ENCODE peak calls at places on chromosomes 7 and 10, in ten cellular contexts. R is anterior cingulate cortex; N is fibroblast of lung; M is H7; E is fibroblast of mammary gland; K is stimulated activated CD4-positive, alpha-beta T cell treated with anti-CD3 and anti-CD28 coated beads, TNF-alpha, amount 100 ng/mL, for 1 hour; A is LoVo; F is Calu3; P is HEK293T; T is psoas muscle. Y is an unnamed sample.

GRCh38 chr10:89522463-89522862 is 12.9 kb downstream of the SLC16A12 start:
- DNase-seq in F (no peak), K (no peak), E (peak), R (no peak), P (no peak), M (no peak), T (no peak), A (no peak), N (peak), Y (no peak)

GRCh38 chr10:84329986-84330651 is 1.7 kb downstream of the CCSER2 start:
- DNase-seq in P (no peak), K (no peak), F (no peak), N (no peak), R (no peak), M (no peak), E (no peak), A (no peak), T (no peak), Y (no peak)

GRCh38 chr10:101468159-101468558 is 114.2 kb downstream of the BTRC start:
- DNase-seq in E (no peak), F (no peak), M (no peak), P (no peak), R (no peak), N (no peak), T (no peak), K (no peak), A (no peak), Y (no peak)

GRCh38 chr7:98862203-98862602 is 7.6 kb downstream of the TMEM130 start:
- DNase-seq in A (no peak), K (no peak), F (no peak), N (no peak), R (no peak), P (no peak), E (no peak), M (no peak), T (no peak), Y (no peak)

GRCh38 chr10:3689871-3690510 is 95.0 kb downstream of the KLF6 start:
- DNase-seq in M (no peak), K (no peak), N (no peak), A (no peak), R (no peak), P (no peak), E (no peak), F (no peak), T (no peak), Y (no peak)

GRCh38 chr10:56240471-56240870 is 120.6 kb downstream of the ZWINT start:
- DNase-seq in T (no peak), E (no peak), M (no peak), K (no peak), R (no peak), P (no peak), A (no peak), N (no peak), F (no peak), Y (no peak)

GRCh38 chr7:129376076-129376777 is 58.0 kb upstream of the STRIP2 start:
- DNase-seq in E (peak), A (peak), M (peak), P (peak), F (peak), R (no peak), K (no peak), N (peak), T (no peak), Y (no peak)

GRCh38 chr7:2785071-2785500 is 59.0 kb downstream of the GNA12 start:
- DNase-seq in N (peak), F (no peak), T (no peak), M (no peak), E (peak), K (no peak), A (no peak), P (no peak), R (no peak), Y (no peak)

GRCh38 chr10:34815174-34816066 is at the start of gene PARD3:
- DNase-seq in N (peak), P (peak), T (peak), K (no peak), R (peak), A (peak), E (peak), F (peak), M (peak), Y (peak)

GRCh38 chr7:47535704-47536628 is 45.9 kb downstream of the TNS3 start:
- DNase-seq in A (no peak), N (no peak), R (no peak), P (no peak), F (no peak), T (no peak), E (no peak), K (no peak), M (peak), Y (no peak)

GRCh38 chr7:107744345-107744750 is 406 bp downstream of the CBLL1 start:
- DNase-seq in K (no peak), N (no peak), E (peak), T (no peak), M (no peak), F (no peak), P (no peak), R (no peak), A (no peak), Y (no peak)

GRCh38 chr7:149844445-149844844 is 6.3 kb downstream of the ZNF862 start:
- DNase-seq in T (no peak), R (no peak), F (no peak), M (no peak), E (no peak), N (no peak), K (no peak), A (no peak), P (no peak), Y (no peak)

GRCh38 chr10:130053561-130053960 is 57.1 kb downstream of the C10orf143 start:
- DNase-seq in N (no peak), K (no peak), F (no peak), M (no peak), T (no peak), A (no peak), E (peak), P (no peak), R (no peak), Y (no peak)

GRCh38 chr7:23467731-23468720 is 2.3 kb downstream of the IGF2BP3 start:
- DNase-seq in F (peak), P (peak), M (peak), E (no peak), T (no peak), A (peak), R (no peak), N (peak), K (peak), Y (no peak)

GRCh38 chr7:116395125-116395791 is 104.3 kb upstream of the CAV2 start:
- DNase-seq in K (no peak), P (no peak), R (no peak), E (peak), M (no peak), F (peak), T (no peak), N (peak), A (peak), Y (no peak)

GRCh38 chr7:66841898-66842297 is 79.1 kb upstream of the TMEM248 start:
- DNase-seq in A (no peak), N (no peak), M (no peak), T (no peak), F (no peak), K (no peak), E (no peak), R (no peak), P (no peak), Y (no peak)

GRCh38 chr10:408223-408622 is 273.0 kb downstream of the ZMYND11 start:
- DNase-seq in E (peak), M (no peak), K (no peak), R (no peak), P (no peak), N (no peak), A (no peak), F (no peak), T (no peak), Y (no peak)

GRCh38 chr7:116598846-116599245 is 73.2 kb upstream of the MET start:
- DNase-seq in R (no peak), F (no peak), M (no peak), A (no peak), N (no peak), T (no peak), K (no peak), E (no peak), P (no peak), Y (no peak)

GRCh38 chr10:79248341-79248931 is 98.8 kb upstream of the PPIF start:
- DNase-seq in T (no peak), R (peak), P (no peak), M (no peak), N (no peak), E (no peak), F (no peak), K (no peak), A (no peak), Y (no peak)

GRCh38 chr7:72112530-72112929 is 299.6 kb downstream of the CALN1 start:
- DNase-seq in A (no peak), T (no peak), N (no peak), P (no peak), M (no peak), F (no peak), K (no peak), E (no peak), R (no peak), Y (no peak)

GRCh38 chr7:120583835-120584586 is 273.9 kb downstream of the TSPAN12 start:
- DNase-seq in F (peak), N (peak), K (no peak), A (peak), E (peak), T (no peak), P (no peak), R (no peak), M (no peak), Y (no peak)

GRCh38 chr10:3573498-3573897 is 211.5 kb downstream of the KLF6 start:
- DNase-seq in K (no peak), T (no peak), F (no peak), R (no peak), N (no peak), E (no peak), P (no peak), M (no peak), A (no peak), Y (no peak)

GRCh38 chr7:77658928-77659327 is 37.3 kb upstream of the RSBN1L start:
- DNase-seq in P (no peak), K (no peak), M (no peak), R (no peak), E (no peak), N (no peak), A (no peak), F (no peak), T (no peak), Y (no peak)

GRCh38 chr7:127891854-127892438 is 139.3 kb downstream of the LRRC4 start:
- DNase-seq in E (no peak), R (no peak), P (no peak), K (no peak), N (no peak), M (no peak), F (no peak), A (no peak), T (no peak), Y (no peak)

GRCh38 chr10:110642980-110643655 is 1.0 kb upstream of the RBM20 start:
- DNase-seq in A (no peak), T (no peak), M (peak), F (no peak), N (no peak), E (no peak), R (no peak), P (no peak), K (no peak), Y (no peak)

GRCh38 chr7:54932818-54933543 is 85.8 kb upstream of the EGFR start:
- DNase-seq in F (peak), A (peak), R (peak), M (peak), P (peak), K (no peak), N (peak), T (peak), E (peak), Y (peak)

GRCh38 chr10:90274721-90275468 is 573.5 kb downstream of the KIF20B start:
- DNase-seq in T (no peak), P (no peak), F (no peak), N (peak), K (no peak), E (peak), M (no peak), R (no peak), A (no peak), Y (no peak)

GRCh38 chr7:120272896-120273475 is at the start of gene KCND2:
- DNase-seq in P (peak), F (peak), T (no peak), E (peak), M (peak), K (no peak), N (peak), R (peak), A (no peak), Y (no peak)

GRCh38 chr10:102633282-102633681 is 11.0 kb upstream of the TRIM8 start:
- DNase-seq in M (no peak), K (no peak), F (no peak), N (peak), R (no peak), T (peak), A (no peak), P (no peak), E (peak), Y (no peak)

GRCh38 chr7:73442222-73442902 is 8.8 kb downstream of the FZD9 start:
- DNase-seq in M (no peak), R (no peak), K (no peak), T (no peak), F (no peak), P (no peak), A (no peak), E (no peak), N (no peak), Y (no peak)

GRCh38 chr7:131329176-131329570 is 1.5 kb downstream of the MKLN1 start:
- DNase-seq in E (peak), A (no peak), F (no peak), R (no peak), N (peak), T (no peak), K (no peak), P (no peak), M (no peak), Y (peak)

GRCh38 chr7:122628651-122629411 is 70.1 kb downstream of the RNF133 start:
- DNase-seq in M (no peak), E (peak), F (no peak), T (no peak), P (no peak), A (no peak), N (peak), R (no peak), K (no peak), Y (no peak)

GRCh38 chr10:48931188-48931587 is 8.5 kb downstream of the LRRC18 start:
- DNase-seq in R (no peak), N (no peak), E (no peak), P (no peak), F (no peak), A (no peak), M (peak), T (no peak), K (no peak), Y (no peak)

GRCh38 chr7:129796186-129796775 is 156.5 kb downstream of the UBE2H start:
- DNase-seq in T (no peak), A (no peak), R (no peak), F (no peak), M (peak), P (no peak), K (no peak), E (no peak), N (no peak), Y (no peak)

GRCh38 chr10:110042181-110042580 is 34.4 kb downstream of the ADD3 start:
- DNase-seq in T (no peak), A (no peak), R (no peak), M (peak), N (peak), K (no peak), P (no peak), E (peak), F (peak), Y (no peak)

GRCh38 chr10:127550861-127551260 is 1.8 kb downstream of the NPS start:
- DNase-seq in K (no peak), E (peak), M (no peak), P (no peak), T (no peak), R (no peak), N (no peak), F (no peak), A (no peak), Y (no peak)

Y was measured in amygdala.